ENCODE peak calls at places on chromosomes 2 and 18, in five cellular contexts. O, D, B, Q and E are unnamed samples. For H3K36me3, the result is how much of the 10 kb centered on the place peaks cover.

GRCh38 chr2:22359020-22359672 is 1025.8 kb upstream of the KLHL29 start:
- DNase-seq in D (no peak), B (no peak), O (no peak), Q (no peak), E (no peak)

GRCh38 chr18:35189510-35189909 is 51.3 kb upstream of the ZNF397 start:
- DNase-seq in D (no peak), Q (no peak), O (no peak), B (no peak), E (no peak)

GRCh38 chr2:7016884-7017283 is 99.7 kb downstream of the RNF144A start:
- DNase-seq in D (no peak), Q (no peak), B (no peak), O (no peak), E (no peak)

GRCh38 chr2:173350383-173350782 is 4.3 kb upstream of the CDCA7 start:
- DNase-seq in D (no peak), Q (no peak), B (no peak), O (no peak), E (no peak)

GRCh38 chr18:23114171-23114881 is 21.0 kb upstream of the CABLES1 start:
- DNase-seq in B (no peak), D (peak), O (no peak), Q (no peak), E (no peak)

GRCh38 chr18:11518788-11519685 is 90.4 kb upstream of the SLC35G4 start:
- DNase-seq in O (peak), Q (peak), D (peak), B (no peak), E (no peak)

GRCh38 chr18:79433431-79433830 is 37.7 kb downstream of the NFATC1 start:
- DNase-seq in D (no peak), B (no peak), Q (no peak), O (no peak), E (no peak)

GRCh38 chr2:199144036-199144435 is 313.7 kb downstream of the SATB2 start:
- DNase-seq in D (no peak), Q (no peak), O (no peak), B (no peak), E (no peak)

GRCh38 chr2:10934979-10935350 is 23.2 kb downstream of the KCNF1 start:
- DNase-seq in B (no peak), D (no peak), Q (no peak), O (no peak), E (no peak)

GRCh38 chr2:101331202-101331601 is 22.7 kb upstream of the RNF149 start:
- DNase-seq in O (no peak), D (no peak), B (no peak), Q (no peak), E (no peak)

GRCh38 chr2:235910067-235910466 is 258.1 kb downstream of the GBX2 start:
- DNase-seq in B (no peak), D (no peak), O (no peak), Q (no peak), E (no peak)

GRCh38 chr2:120751553-120751952 is 15.9 kb downstream of the GLI2 start:
- DNase-seq in Q (no peak), D (no peak), O (no peak), B (no peak), E (no peak)

GRCh38 chr2:72685666-72686065 is 140.2 kb downstream of the EXOC6B start:
- DNase-seq in B (no peak), O (no peak), D (no peak), Q (no peak), E (no peak)

GRCh38 chr2:18991177-18992168 is 366.9 kb downstream of the OSR1 start:
- DNase-seq in O (no peak), D (peak), Q (peak), B (no peak), E (no peak)

GRCh38 chr2:208807756-208808155 is 401.2 kb downstream of the PTH2R start:
- DNase-seq in Q (no peak), B (no peak), O (no peak), D (no peak), E (no peak)

GRCh38 chr2:67234443-67234842 is 162.7 kb upstream of the ETAA1 start:
- DNase-seq in O (no peak), B (no peak), D (peak), Q (no peak), E (no peak)

GRCh38 chr2:124961132-124961531 is 936.0 kb downstream of the CNTNAP5 start:
- DNase-seq in D (no peak), Q (no peak), B (no peak), O (no peak), E (no peak)

GRCh38 chr2:127606594-127607398 is 39.2 kb upstream of the GPR17 start:
- DNase-seq in Q (no peak), B (no peak), D (no peak), O (peak), E (no peak)

GRCh38 chr2:9326975-9327374 is 96.4 kb downstream of the ITGB1BP1 start:
- DNase-seq in B (no peak), O (no peak), D (no peak), Q (no peak), E (no peak)

GRCh38 chr2:74873041-74873440 is 39.1 kb downstream of the HK2 start:
- DNase-seq in B (no peak), Q (no peak), D (no peak), O (no peak), E (no peak)

GRCh38 chr2:74871414-74871813 is 37.5 kb downstream of the HK2 start:
- DNase-seq in D (no peak), O (no peak), Q (no peak), B (no peak), E (no peak)

GRCh38 chr2:74869522-74869921 is 35.6 kb downstream of the HK2 start:
- DNase-seq in B (no peak), Q (no peak), O (no peak), D (no peak), E (no peak)

GRCh38 chr2:74873678-74874640 is 40.0 kb downstream of the HK2 start:
- DNase-seq in O (no peak), Q (no peak), D (no peak), B (no peak), E (no peak)

DNA sequence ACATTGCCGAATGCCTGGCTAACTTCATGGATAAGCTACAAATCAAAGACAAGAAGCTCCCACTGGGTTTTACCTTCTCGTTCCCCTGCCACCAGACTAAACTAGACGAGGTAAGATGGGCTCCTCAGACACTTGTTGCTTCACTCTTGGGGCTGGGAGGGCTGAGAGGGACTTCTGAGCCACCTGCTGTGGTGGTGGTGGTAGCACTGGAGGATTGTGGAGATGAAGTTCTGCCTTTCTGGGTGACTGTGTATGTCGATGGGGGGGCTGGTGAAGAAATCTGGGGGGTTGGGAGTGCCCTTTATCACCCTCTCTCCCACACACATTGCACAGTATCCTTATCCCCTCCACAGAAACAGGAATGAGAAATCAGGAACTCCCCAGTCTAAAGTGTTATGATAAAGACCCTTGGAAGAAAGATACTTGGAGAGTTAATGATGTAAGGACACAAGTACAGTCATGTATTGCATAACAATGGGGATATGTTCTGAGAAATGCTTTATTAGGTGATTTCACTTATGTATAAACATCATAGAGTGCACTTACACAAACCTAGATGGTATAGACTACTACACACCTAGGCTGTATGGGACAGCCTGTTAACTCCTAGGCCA is 38.5 kb downstream of the HK2 start:
- DNase-seq in O (no peak), B (no peak), Q (no peak), D (no peak), E (no peak)
- H3K36me3 ChIP-seq in O (half or more), B (under half), Q (under half), D (under half), E (under half)

GRCh38 chr2:231546014-231546413 is 15.8 kb upstream of the NMUR1 start:
- DNase-seq in Q (no peak), D (no peak), O (no peak), B (no peak), E (no peak)
- H3K27ac ChIP-seq in Q (peak), D (no peak), O (peak), B (no peak), E (no peak)

DNA sequence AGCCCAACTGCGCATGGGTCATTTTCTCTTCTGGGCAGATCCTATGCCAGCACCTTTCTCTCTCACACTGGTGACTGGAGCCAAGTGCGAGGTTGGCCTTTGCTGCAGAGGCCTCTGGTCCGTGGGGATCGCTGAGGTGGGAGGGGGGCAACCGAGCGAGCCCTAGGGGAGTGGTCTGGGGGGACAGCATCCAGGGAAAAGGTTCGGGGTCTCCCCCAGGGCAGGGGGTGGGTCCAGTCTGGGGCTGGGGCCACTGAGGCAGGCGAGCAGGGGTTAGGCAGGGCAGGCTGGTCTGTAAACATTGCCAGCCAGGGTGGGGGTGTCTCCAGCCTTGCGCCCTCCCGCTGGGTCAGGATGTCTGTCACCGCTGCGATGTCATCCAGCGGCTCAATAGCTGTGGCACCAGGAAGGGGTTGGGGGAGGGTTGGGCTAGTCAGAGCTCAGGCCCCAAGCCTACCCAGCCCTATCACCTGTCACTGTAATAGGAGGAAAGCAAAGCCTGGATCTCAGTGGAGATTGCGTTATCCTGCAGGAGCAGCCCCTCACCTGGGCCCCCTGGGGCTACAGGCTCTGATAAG is 4.7 kb downstream of the WDR54 start:
- DNase-seq in Q (no peak), B (no peak), D (no peak), O (no peak), E (no peak)
- H3K36me3 ChIP-seq in Q (under half), B (under half), D (under half), O (half or more), E (under half)

DNA sequence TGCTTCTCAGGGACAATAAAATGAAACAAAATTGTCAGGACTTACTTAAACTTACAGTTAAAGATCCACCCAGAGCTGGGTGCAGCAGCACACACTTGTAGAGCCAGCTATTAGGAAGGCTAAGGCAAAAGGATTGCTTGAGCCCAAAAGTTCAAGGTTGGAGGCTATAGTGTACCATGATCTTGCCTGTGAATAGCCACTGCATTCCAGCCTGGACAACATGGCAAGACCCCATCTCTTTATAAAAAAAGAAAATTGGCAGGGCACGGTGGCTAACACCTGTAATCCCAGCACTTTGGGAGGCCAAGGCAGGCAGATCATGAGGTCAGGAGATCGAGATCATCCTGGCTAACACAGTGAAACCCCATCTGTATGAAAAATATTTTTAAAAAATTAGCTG is 34.6 kb downstream of the ACVR1 start:
- DNase-seq in O (no peak), D (no peak), B (no peak), Q (no peak), E (no peak)
- H3K27ac ChIP-seq in O (no peak), D (peak), B (peak), Q (no peak), E (no peak)

GRCh38 chr2:12719400-12720104 is 2.8 kb downstream of the TRIB2 start:
- DNase-seq in B (no peak), Q (no peak), D (no peak), O (no peak), E (no peak)
- H3K36me3 ChIP-seq in B (under half), Q (under half), D (under half), O (under half), E (under half)